ENCODE peak calls at places on chromosome 7, in six cellular contexts. I is upper lobe of left lung, C is GM12878, B is A549, T is HepG2, O is K562. K is an unnamed sample.
A peak's percentile ranks its signal among the peaks of the same experiment; 100 is the strongest.

GRCh38 chr7:138478499-138478908 is 18.4 kb downstream of the TRIM24 start:
- ATAC-seq in B (no peak), C (peak; percentile 92), O (peak; percentile 43), I (peak; percentile 55), T (no peak), K (no peak)

GRCh38 chr7:68866136-68866535 is 732.1 kb upstream of the AUTS2 start:
- ATAC-seq in C (no peak), B (no peak), T (no peak), O (no peak), I (no peak), K (no peak)

GRCh38 chr7:116030626-116031276 is at the start of gene TFEC:
- ATAC-seq in T (no peak), B (no peak), O (no peak), C (no peak), I (peak; percentile 72), K (no peak)

GRCh38 chr7:128442346-128442745 is 13.3 kb upstream of the HILPDA start:
- ATAC-seq in I (no peak), C (no peak), O (no peak), T (no peak), B (no peak), K (no peak)

GRCh38 chr7:27361522-27361921 is 118.9 kb downstream of the EVX1 start:
- ATAC-seq in B (no peak), C (no peak), O (peak; percentile 85), I (no peak), T (no peak), K (no peak)

GRCh38 chr7:131488361-131488760 is 68.1 kb downstream of the PODXL start:
- ATAC-seq in I (no peak), B (peak; percentile 62), O (peak; percentile 66), C (no peak), T (no peak), K (no peak)

GRCh38 chr7:50418526-50418925 is 31.6 kb downstream of the FIGNL1 start:
- ATAC-seq in T (peak; percentile 14), B (peak; percentile 12), C (no peak), I (no peak), O (no peak), K (no peak)

GRCh38 chr7:105653441-105654005 is 72.2 kb upstream of the EFCAB10 start:
- ATAC-seq in B (no peak), I (no peak), C (no peak), T (peak; percentile 80), O (no peak), K (no peak)

GRCh38 chr7:77353911-77354310 is 62.2 kb downstream of the GSAP start:
- ATAC-seq in I (no peak), O (no peak), C (no peak), B (no peak), T (no peak), K (no peak)

GRCh38 chr7:77352688-77353406 is 63.3 kb downstream of the GSAP start:
- ATAC-seq in T (no peak), B (no peak), I (no peak), O (no peak), C (peak; percentile 64), K (no peak)

GRCh38 chr7:77353407-77353721 is 62.8 kb downstream of the GSAP start:
- ATAC-seq in C (no peak), I (no peak), T (no peak), O (no peak), B (no peak), K (no peak)

GRCh38 chr7:77349141-77349540 is 67.0 kb downstream of the GSAP start:
- ATAC-seq in C (no peak), T (no peak), I (no peak), B (peak; percentile 13), O (no peak), K (peak; percentile 12)

GRCh38 chr7:77351539-77352004 is 64.6 kb downstream of the GSAP start:
- ATAC-seq in T (no peak), C (peak; percentile 94), O (peak; percentile 61), I (peak; percentile 70), B (no peak), K (no peak)
- H3K4me1 ChIP-seq in T (no peaks in the 10 kb centered on the region), C (peaks cover 23% of the 10 kb centered on the region), O (no peaks in the 10 kb centered on the region), I (peaks cover 10% of the 10 kb centered on the region), B (peaks cover 14% of the 10 kb centered on the region), K (peaks cover 23% of the 10 kb centered on the region)

DNA sequence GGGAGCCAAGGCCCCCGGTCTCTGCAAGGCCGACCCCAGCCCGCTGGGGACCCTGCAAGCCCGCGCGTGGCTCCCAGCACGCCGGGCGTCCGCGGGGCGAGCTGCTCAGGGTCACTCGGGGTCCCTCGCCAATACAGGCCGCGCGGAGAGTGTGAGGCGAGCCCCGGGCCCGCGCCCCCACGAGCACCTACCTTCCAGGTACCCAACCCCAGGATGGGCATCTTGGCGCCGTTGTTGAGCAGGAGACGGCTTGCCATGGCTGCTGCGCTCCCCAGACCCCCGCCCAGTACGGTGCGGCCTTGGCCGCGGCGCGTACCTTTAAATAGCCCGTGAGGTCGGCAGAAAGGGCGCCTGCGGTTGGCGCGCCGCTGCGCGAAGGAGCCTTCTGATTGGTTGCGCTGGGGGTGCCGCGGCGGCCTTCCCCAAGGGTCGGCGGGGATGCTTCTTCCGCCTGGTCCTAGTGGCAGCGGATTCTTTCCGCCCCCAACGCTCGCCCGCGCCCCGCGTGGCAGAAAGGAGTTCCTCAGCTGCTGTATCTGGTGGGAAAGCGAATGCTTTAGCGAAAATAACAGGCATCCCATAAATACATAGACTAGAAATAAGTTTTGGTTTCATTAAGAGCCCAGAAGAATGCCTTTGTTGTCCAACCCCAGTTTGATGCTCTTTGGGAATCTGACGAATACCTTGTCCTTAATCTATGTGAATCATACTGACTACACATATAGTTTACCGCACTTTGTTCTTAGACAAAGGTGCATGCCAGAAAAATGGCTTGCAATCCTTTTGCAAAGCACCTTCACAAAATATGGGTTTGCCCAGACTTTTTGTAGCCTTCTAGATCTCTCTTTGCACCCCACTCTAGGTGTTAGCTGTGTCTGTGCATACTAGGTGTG is at the start of gene AKR1B1:
- ATAC-seq in C (peak; percentile 97), O (peak; percentile 88), I (peak; percentile 99), T (peak; percentile 97), B (peak; percentile 93), K (peak; percentile 97)
- TF ChIP-seq POLR2A in C (peak; percentile 81), O (no peak), I (no peak), T (peak; percentile 21), B (peak; percentile 99), K (peak; percentile 53)

DNA sequence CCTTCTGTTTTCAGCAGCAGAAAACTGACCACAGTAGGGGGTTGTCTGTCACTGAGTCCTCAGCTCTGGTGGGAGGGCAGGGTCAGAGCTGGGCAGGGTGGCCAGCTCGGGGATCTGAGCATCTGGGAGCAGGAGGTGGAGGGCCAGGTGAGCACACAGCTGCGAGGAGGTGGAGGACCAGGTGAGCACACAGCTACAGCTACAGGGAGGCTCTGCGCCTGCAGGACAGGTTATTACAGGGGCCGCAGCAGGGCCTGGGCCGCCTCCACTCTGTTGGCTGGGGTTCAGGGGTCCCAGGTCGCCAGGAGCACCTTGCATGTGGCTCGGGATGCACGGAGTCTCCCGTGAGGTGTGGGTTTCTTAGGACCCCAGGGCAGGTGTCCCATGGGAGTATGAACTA is 52.4 kb upstream of the PRKAR1B start:
- ATAC-seq in C (no peak), T (no peak), O (no peak), B (no peak), I (no peak), K (no peak)
- TF ChIP-seq EP300 in C (no peak), T (no peak), O (no peak), B (no peak), I (no peak), K (no peak)

DNA sequence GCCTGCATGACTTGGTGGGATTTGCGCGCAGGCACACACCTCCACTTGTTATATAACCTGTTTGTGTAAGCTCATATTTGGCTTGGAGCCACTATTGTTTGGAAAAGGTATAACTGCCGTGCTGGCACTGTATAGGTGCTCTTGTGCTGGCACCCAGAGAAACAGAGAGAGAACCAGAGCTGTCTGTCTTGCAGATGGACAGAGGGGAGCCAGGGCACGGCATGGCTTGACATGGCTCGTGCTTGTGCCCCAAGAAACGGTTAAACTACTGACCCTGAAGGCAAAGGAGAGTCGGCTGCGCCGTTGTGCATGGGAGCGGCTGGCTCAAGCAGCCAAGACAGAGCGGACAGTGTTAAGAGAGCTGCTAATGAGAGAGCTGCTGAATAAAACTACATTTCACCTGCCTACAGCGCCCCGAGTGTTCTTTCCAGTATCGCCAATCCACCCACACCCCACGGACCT is 23.2 kb downstream of the RAPGEF5 start:
- ATAC-seq in B (no peak), O (no peak), I (no peak), T (no peak), C (no peak), K (no peak)
- H3K4me1 ChIP-seq in B (no peaks in the 10 kb centered on the region), O (peaks cover 6% of the 10 kb centered on the region), I (no peaks in the 10 kb centered on the region), T (peaks cover 88% of the 10 kb centered on the region), C (peaks cover 4% of the 10 kb centered on the region), K (no peaks in the 10 kb centered on the region)

DNA sequence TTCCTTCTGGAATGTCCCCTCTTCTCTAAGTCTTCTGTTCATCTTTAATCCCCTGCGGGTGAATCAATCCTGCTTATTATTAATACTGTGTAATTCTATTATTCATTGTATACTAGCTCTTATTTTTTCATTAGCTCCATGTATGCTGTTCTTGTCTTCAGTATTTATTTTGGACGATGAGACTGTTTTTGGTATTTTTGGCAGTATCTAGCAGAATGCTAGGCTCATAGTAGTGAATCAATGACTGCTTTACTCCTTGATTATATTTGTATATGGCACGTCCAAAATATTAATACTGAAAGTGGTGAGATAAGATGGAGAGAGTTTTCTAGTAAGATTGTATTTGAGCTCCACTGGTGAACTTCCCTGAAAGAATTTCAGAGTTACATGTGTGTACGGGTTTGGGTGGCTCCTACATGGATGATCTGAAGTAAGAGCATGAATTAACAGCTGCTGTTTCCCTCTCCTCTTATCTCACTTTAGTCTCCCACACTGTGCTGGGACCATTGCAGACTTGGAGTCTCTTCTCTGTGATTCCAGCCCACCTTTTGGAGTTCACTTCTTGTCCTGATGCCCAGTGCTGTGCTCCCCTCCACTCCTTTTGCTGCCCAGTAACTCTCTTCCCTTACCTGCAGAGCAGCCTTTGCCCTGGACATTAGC is 226.0 kb downstream of the CDK14 start:
- ATAC-seq in C (no peak), O (no peak), B (no peak), I (no peak), T (no peak), K (no peak)
- TF ChIP-seq POLR2A in C (no peak), O (no peak), B (no peak), I (no peak), T (no peak), K (no peak)

DNA sequence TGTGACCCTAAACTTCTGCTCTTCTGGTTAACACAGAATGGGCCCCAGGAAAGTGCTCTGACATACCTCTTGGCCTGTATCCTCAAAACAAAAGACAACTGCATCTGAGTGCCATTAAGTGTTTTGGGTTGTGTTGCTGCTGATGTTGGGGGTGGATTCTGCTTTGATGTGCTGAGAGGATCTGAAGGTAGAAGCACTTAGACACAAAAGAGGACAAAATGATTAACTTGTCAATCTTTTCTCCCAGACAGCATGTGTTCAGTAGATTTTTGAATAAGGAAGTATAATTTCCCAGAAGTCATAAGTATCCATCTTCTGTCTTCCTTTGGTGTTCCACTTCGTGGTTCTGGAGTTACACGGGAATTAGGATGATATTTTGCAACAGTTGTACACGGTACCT is 16.1 kb upstream of the TMEM178B start:
- ATAC-seq in C (no peak), B (no peak), I (no peak), T (no peak), O (no peak), K (no peak)
- TF ChIP-seq EP300 in C (no peak), B (no peak), I (no peak), T (no peak), O (no peak), K (no peak)

K was measured in gastroesophageal sphincter.